ENCODE peak calls at places on chromosomes 16 and 17, in four cellular contexts. S, F, C and B are unnamed samples.
A peak's percentile ranks its signal among the peaks of the same experiment; 100 is the strongest.

GRCh38 chr17:77735341-77736206 is 222.9 kb upstream of the TNRC6C start:
- DNase-seq in S (no peak), F (no peak), C (peak; percentile 74), B (no peak)

GRCh38 chr16:57893559-57894389 is 77.2 kb downstream of the CNGB1 start:
- DNase-seq in S (peak; percentile 28), F (no peak), C (no peak), B (no peak)

GRCh38 chr17:38870259-38871165 is 654 bp downstream of the LASP1 start:
- DNase-seq in S (peak; percentile 80), F (no peak), C (peak; percentile 90), B (peak; percentile 69)

GRCh38 chr16:83475108-83475507 is 332.7 kb upstream of the HSBP1 start:
- DNase-seq in S (no peak), F (no peak), C (peak; percentile 13), B (no peak)

GRCh38 chr17:78723001-78723796 is 58.9 kb downstream of the CYTH1 start:
- DNase-seq in S (no peak), F (no peak), C (no peak), B (no peak)

GRCh38 chr17:50059759-50060273 is 3.9 kb downstream of the ITGA3 start:
- DNase-seq in S (no peak), F (no peak), C (no peak), B (no peak)

GRCh38 chr17:80386341-80386740 is 28.6 kb upstream of the ENDOV start:
- DNase-seq in S (no peak), F (no peak), C (no peak), B (no peak)

GRCh38 chr17:7413346-7413985 is 5.8 kb downstream of the NLGN2 start:
- DNase-seq in S (no peak), F (no peak), C (no peak), B (no peak)

GRCh38 chr16:31505483-31505882 is 2.7 kb downstream of the RUSF1 start:
- DNase-seq in S (no peak), F (peak; percentile 61), C (no peak), B (no peak)

GRCh38 chr17:45427181-45427835 is 5.4 kb downstream of the ARHGAP27 start:
- DNase-seq in S (no peak), F (no peak), C (no peak), B (no peak)

GRCh38 chr16:66250686-66251405 is 115.6 kb upstream of the CDH5 start:
- DNase-seq in S (no peak), F (no peak), C (no peak), B (no peak)

GRCh38 chr17:77353684-77354419 is 213.1 kb downstream of the SEC14L1 start:
- DNase-seq in S (no peak), F (no peak), C (no peak), B (no peak)

GRCh38 chr17:9729735-9730420 is 61.5 kb downstream of the DHRS7C start:
- DNase-seq in S (no peak), F (no peak), C (no peak), B (no peak)

GRCh38 chr17:37083461-37083860 is 134.7 kb downstream of the AATF start:
- DNase-seq in S (no peak), F (no peak), C (no peak), B (no peak)

GRCh38 chr16:83853834-83854233 is 45.1 kb upstream of the MLYCD start:
- DNase-seq in S (no peak), F (no peak), C (no peak), B (no peak)

GRCh38 chr16:51383909-51384308 is 232.8 kb upstream of the SALL1 start:
- DNase-seq in S (no peak), F (no peak), C (no peak), B (no peak)

GRCh38 chr17:1713160-1713877 is 3.1 kb upstream of the TLCD2 start:
- DNase-seq in S (no peak), F (no peak), C (peak; percentile 70), B (no peak)

GRCh38 chr17:81513669-81514484 is 1.3 kb upstream of the ACTG1 start:
- DNase-seq in S (peak; percentile 49), F (no peak), C (peak; percentile 47), B (no peak)
- TF ChIP-seq SPI1 in S (no peak), F (no peak), C (no peak), B (no peak)

DNA sequence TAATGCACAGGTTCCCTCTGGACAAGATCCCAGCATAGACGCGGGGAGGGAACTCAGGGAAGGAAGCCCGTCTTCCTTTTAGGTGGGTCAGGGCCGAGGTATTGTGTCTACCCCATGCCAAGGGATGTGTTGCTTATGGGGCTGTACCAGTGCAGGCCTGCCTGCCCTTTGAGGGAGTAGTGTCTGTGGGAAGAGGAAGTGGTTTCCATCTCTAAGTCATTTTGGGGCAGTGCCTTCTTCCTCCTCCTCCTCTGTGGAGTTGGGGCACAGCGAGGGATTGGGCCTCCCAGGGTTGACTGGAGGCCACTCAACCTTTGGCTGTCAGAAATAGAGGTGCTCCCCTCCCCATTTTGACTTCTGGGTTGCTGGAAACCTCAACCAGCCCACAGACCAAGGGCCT is 26.5 kb downstream of the GJD3 start:
- DNase-seq in S (no peak), F (no peak), C (no peak), B (no peak)
- TF ChIP-seq SPI1 in S (peak; percentile 97), F (peak; percentile 68), C (peak; percentile 85), B (peak; percentile 71)

GRCh38 chr16:56547949-56548567 is 16.8 kb upstream of the MT4 start:
- DNase-seq in S (no peak), F (no peak), C (no peak), B (no peak)
- TF ChIP-seq SPI1 in S (no peak), F (no peak), C (no peak), B (no peak)

DNA sequence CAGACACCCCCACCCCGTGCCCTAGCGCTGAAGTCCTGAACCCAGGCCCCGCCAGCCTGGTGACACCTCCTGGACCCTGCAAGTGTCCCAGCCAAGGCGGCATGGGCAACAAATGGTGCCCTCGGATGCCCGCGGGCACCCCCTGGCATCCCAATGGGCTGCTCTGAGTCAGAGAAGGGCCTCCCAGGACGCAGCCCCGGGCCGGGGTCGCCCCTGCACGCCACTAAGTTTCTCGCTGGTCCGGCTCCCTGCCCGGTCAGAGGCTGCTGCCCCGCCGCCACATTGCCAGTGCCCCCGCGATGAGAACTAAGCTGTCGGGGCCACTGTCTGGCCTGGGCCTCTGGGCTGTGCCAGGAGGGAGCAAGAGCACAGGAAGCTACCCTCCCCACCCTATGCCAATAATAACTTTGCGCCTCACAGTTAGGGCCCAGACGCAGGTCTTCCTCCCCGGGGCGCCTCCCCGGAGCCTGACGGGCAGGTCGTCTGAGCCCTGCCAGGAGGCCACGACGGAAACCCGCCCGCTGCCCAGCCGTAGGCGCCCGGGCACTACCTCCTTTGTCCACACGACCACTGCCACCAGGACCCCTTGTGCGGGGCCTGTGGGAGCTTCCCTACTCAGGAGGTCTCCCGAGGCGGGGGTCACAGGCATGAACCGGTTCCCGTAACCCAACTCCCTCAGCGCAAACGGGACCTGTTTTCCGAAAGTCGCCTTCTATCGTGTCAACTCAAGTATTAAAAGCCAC is 1.4 kb downstream of the ZFPM1 start:
- DNase-seq in S (no peak), F (no peak), C (no peak), B (no peak)
- TF ChIP-seq SPI1 in S (no peak), F (no peak), C (no peak), B (no peak)

GRCh38 chr17:82031303-82031884 is at the start of gene RAC3:
- DNase-seq in S (no peak), F (no peak), C (peak; percentile 71), B (peak; percentile 73)
- TF ChIP-seq SPI1 in S (no peak), F (no peak), C (no peak), B (no peak)

GRCh38 chr17:31424944-31425582 is 33.6 kb downstream of the RAB11FIP4 start:
- DNase-seq in S (no peak), F (no peak), C (peak; percentile 37), B (no peak)

GRCh38 chr17:31425646-31426045 is 34.2 kb downstream of the RAB11FIP4 start:
- DNase-seq in S (no peak), F (no peak), C (no peak), B (no peak)

GRCh38 chr17:31418773-31419350 is 27.4 kb downstream of the RAB11FIP4 start:
- DNase-seq in S (no peak), F (no peak), C (no peak), B (no peak)

GRCh38 chr17:31417051-31417792 is 25.7 kb downstream of the RAB11FIP4 start:
- DNase-seq in S (no peak), F (no peak), C (no peak), B (no peak)

DNA sequence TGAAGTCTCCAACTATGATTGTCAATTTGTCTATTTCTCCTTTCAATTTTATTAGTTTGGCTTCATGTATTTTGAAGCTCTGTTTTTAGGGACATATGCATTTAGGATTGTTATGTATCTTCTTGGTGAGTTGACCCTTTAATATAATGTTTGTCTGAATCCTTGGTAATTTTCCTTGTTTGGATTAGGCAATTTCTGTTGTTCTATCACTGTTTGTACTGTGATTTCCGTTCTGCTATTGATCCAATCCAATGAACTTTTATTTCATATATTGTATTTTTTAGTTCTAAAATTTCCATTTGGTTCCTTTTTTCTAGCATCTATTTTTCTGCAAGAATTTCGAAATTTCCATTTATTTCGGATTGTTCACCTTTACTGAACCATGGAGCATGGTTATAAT is 31.0 kb downstream of the RAB11FIP4 start:
- DNase-seq in S (no peak), F (no peak), C (no peak), B (no peak)
- TF ChIP-seq SPI1 in S (no peak), F (no peak), C (no peak), B (no peak)

DNA sequence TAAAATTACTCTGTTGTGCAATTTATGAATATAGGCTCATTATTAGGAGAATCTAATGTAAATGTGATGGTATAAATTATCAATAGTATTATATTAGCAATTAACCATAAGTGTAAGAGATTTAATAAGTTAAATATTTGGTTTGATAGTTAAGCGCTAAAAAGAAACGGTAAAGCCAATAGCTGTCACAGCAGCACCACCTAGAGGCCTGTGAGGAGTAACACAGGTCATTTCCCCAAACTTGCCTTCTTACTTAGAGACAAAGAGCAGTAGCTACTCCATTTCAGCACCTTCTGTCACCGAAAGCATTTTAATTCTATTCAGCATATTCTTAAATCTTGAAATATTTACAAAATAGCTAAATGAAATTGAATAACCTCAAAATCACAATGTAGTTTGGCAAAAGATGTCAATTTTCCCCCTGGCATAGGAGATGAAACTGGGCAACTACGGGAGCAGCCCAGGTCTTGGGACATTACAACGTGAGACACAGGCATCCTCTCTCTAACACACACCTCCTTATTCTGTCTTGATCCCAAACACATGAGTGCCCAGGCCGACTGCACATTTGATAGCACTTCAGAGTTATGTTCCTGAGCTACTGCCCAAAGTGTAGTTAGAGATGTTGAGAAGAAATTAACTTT is 14.3 kb upstream of the DYNLRB2 start:
- DNase-seq in S (peak; percentile 30), F (no peak), C (peak; percentile 69), B (no peak)
- TF ChIP-seq SPI1 in S (peak; percentile 7), F (no peak), C (no peak), B (no peak)

DNA sequence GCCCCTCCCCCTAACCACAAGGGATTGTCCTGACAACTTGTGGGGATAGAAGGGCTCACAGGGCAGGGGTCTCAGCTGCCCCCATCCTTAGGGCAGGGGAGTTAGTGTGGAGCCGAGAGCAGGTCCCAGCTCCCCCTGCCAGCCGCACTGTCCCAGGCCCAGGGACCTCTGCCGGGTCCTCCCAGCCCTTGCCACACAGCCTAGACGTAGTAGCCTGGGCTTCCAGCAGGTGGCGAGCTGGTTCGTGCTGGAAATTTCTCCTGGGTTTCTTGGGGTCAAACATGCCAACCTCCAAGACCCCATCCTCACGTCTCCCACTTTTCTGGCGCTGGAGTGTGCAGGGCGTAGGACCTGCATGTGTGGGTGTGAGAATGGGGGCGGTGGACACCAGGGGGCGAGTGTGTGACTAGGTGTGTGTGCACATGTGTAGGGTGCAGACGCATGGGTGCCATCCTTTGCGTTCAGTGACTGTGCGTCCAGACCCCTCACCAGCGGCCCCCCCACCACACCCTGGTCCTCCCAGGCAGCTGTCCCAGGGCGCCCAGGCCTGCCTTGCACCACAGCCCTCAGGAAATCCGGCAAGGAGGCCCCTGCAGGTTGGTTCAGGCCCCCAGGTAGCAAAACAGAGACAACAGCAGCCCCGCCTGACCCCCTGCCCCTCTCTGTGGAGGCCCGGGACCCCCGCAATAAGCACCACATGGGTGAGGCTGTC is 29.5 kb downstream of the SBK1 start:
- DNase-seq in S (no peak), F (no peak), C (peak; percentile 50), B (peak; percentile 69)
- TF ChIP-seq SPI1 in S (no peak), F (no peak), C (no peak), B (no peak)